ENCODE peak calls at places on chromosomes 11 and 22, in five cellular contexts. One of them, this sample, is unnamed.
A peak's percentile ranks its signal among the peaks of the same experiment; 100 is the strongest.

GRCh38 chr22:23105304-23105703 is 35.0 kb downstream of the GNAZ start:
- DNase-seq in adrenal gland: no peak
- DNase-seq in lower lobe of right lung: no peak
- DNase-seq in heart left ventricle: no peak
- DNase-seq in brain microvascular endothelial cell: no peak
- DNase-seq in this sample: no peak

GRCh38 chr11:17762309-17762974 is 27.9 kb downstream of the KCNC1 start:
- DNase-seq in adrenal gland: no peak
- DNase-seq in lower lobe of right lung: no peak
- DNase-seq in heart left ventricle: no peak
- DNase-seq in brain microvascular endothelial cell: no peak
- DNase-seq in this sample: no peak

GRCh38 chr11:70606951-70607330 is 208.6 kb downstream of the CTTN start:
- DNase-seq in adrenal gland: no peak
- DNase-seq in lower lobe of right lung: peak; percentile 20
- DNase-seq in heart left ventricle: no peak
- DNase-seq in brain microvascular endothelial cell: no peak
- DNase-seq in this sample: no peak

GRCh38 chr11:94747136-94748110 is 20.7 kb upstream of the AMOTL1 start:
- DNase-seq in adrenal gland: no peak
- DNase-seq in lower lobe of right lung: no peak
- DNase-seq in heart left ventricle: no peak
- DNase-seq in brain microvascular endothelial cell: no peak
- DNase-seq in this sample: no peak

GRCh38 chr22:20956258-20957117 is 10.6 kb upstream of the AIFM3 start:
- DNase-seq in adrenal gland: no peak
- DNase-seq in lower lobe of right lung: no peak
- DNase-seq in heart left ventricle: no peak
- DNase-seq in brain microvascular endothelial cell: peak; percentile 9
- DNase-seq in this sample: peak; percentile 20

GRCh38 chr11:119108151-119108856 is 1.2 kb downstream of the C2CD2L start:
- DNase-seq in adrenal gland: no peak
- DNase-seq in lower lobe of right lung: peak; percentile 69
- DNase-seq in heart left ventricle: no peak
- DNase-seq in brain microvascular endothelial cell: no peak
- DNase-seq in this sample: peak; percentile 46

GRCh38 chr11:120061761-120062560 is 76.0 kb downstream of the TRIM29 start:
- DNase-seq in adrenal gland: no peak
- DNase-seq in lower lobe of right lung: no peak
- DNase-seq in heart left ventricle: no peak
- DNase-seq in brain microvascular endothelial cell: no peak
- DNase-seq in this sample: no peak

GRCh38 chr11:699116-699508 is 3.5 kb downstream of the TMEM80 start:
- DNase-seq in adrenal gland: no peak
- DNase-seq in lower lobe of right lung: no peak
- DNase-seq in heart left ventricle: no peak
- DNase-seq in brain microvascular endothelial cell: no peak
- DNase-seq in this sample: no peak

GRCh38 chr11:12249590-12250260 is 127.6 kb upstream of the PARVA start:
- DNase-seq in adrenal gland: no peak
- DNase-seq in lower lobe of right lung: no peak
- DNase-seq in heart left ventricle: no peak
- DNase-seq in brain microvascular endothelial cell: no peak
- DNase-seq in this sample: peak; percentile 51

GRCh38 chr11:34161812-34162506 is 56.5 kb downstream of the NAT10 start:
- DNase-seq in adrenal gland: peak; percentile 93
- DNase-seq in lower lobe of right lung: no peak
- DNase-seq in heart left ventricle: no peak
- DNase-seq in brain microvascular endothelial cell: peak; percentile 60
- DNase-seq in this sample: no peak

GRCh38 chr11:112881461-112881860 is 79.8 kb upstream of the NCAM1 start:
- DNase-seq in adrenal gland: peak; percentile 94
- DNase-seq in lower lobe of right lung: peak; percentile 55
- DNase-seq in heart left ventricle: peak; percentile 82
- DNase-seq in brain microvascular endothelial cell: no peak
- DNase-seq in this sample: peak; percentile 24

GRCh38 chr11:38060930-38061329 is 1462.9 kb upstream of the RAG2 start:
- DNase-seq in adrenal gland: no peak
- DNase-seq in lower lobe of right lung: no peak
- DNase-seq in heart left ventricle: no peak
- DNase-seq in brain microvascular endothelial cell: peak; percentile 0
- DNase-seq in this sample: no peak

GRCh38 chr22:17120281-17120680 is 879 bp downstream of the TMEM121B start:
- DNase-seq in adrenal gland: no peak
- DNase-seq in lower lobe of right lung: peak; percentile 71
- DNase-seq in heart left ventricle: peak; percentile 70
- DNase-seq in brain microvascular endothelial cell: no peak
- DNase-seq in this sample: peak; percentile 19

GRCh38 chr11:32893947-32894827 is 1.6 kb downstream of the QSER1 start:
- DNase-seq in adrenal gland: peak; percentile 66
- DNase-seq in lower lobe of right lung: no peak
- DNase-seq in heart left ventricle: no peak
- DNase-seq in brain microvascular endothelial cell: peak; percentile 70
- DNase-seq in this sample: peak; percentile 84

GRCh38 chr11:5488385-5488784 is at the start of gene OR52D1:
- DNase-seq in adrenal gland: no peak
- DNase-seq in lower lobe of right lung: no peak
- DNase-seq in heart left ventricle: no peak
- DNase-seq in brain microvascular endothelial cell: no peak
- DNase-seq in this sample: no peak

GRCh38 chr11:35151896-35152295 is 12.9 kb downstream of the CD44 start:
- DNase-seq in adrenal gland: no peak
- DNase-seq in lower lobe of right lung: no peak
- DNase-seq in heart left ventricle: no peak
- DNase-seq in brain microvascular endothelial cell: no peak
- DNase-seq in this sample: no peak

GRCh38 chr22:27669798-27670599 is 131.6 kb downstream of the MN1 start:
- DNase-seq in adrenal gland: peak; percentile 76
- DNase-seq in lower lobe of right lung: no peak
- DNase-seq in heart left ventricle: no peak
- DNase-seq in brain microvascular endothelial cell: no peak
- DNase-seq in this sample: peak; percentile 55

GRCh38 chr11:61711037-61711436 is 30.8 kb downstream of the DAGLA start:
- DNase-seq in adrenal gland: no peak
- DNase-seq in lower lobe of right lung: no peak
- DNase-seq in heart left ventricle: no peak
- DNase-seq in brain microvascular endothelial cell: no peak
- DNase-seq in this sample: no peak

GRCh38 chr11:76654310-76654851 is 16.2 kb downstream of the LRRC32 start:
- DNase-seq in adrenal gland: peak; percentile 76
- DNase-seq in lower lobe of right lung: no peak
- DNase-seq in heart left ventricle: peak; percentile 81
- DNase-seq in brain microvascular endothelial cell: peak; percentile 75
- DNase-seq in this sample: peak; percentile 35

GRCh38 chr11:61704838-61705237 is 24.6 kb downstream of the DAGLA start:
- DNase-seq in adrenal gland: no peak
- DNase-seq in lower lobe of right lung: no peak
- DNase-seq in heart left ventricle: no peak
- DNase-seq in brain microvascular endothelial cell: no peak
- DNase-seq in this sample: no peak

GRCh38 chr11:6505577-6506240 is 8.6 kb downstream of the DNHD1 start:
- DNase-seq in adrenal gland: no peak
- DNase-seq in lower lobe of right lung: no peak
- DNase-seq in heart left ventricle: no peak
- DNase-seq in brain microvascular endothelial cell: peak; percentile 59
- DNase-seq in this sample: peak; percentile 81

GRCh38 chr22:20551805-20552449 is 44.5 kb downstream of the MED15 start:
- DNase-seq in adrenal gland: peak; percentile 78
- DNase-seq in lower lobe of right lung: no peak
- DNase-seq in heart left ventricle: no peak
- DNase-seq in brain microvascular endothelial cell: no peak
- DNase-seq in this sample: no peak

GRCh38 chr11:596374-596773 is 19.4 kb downstream of the IRF7 start:
- DNase-seq in adrenal gland: no peak
- DNase-seq in lower lobe of right lung: no peak
- DNase-seq in heart left ventricle: no peak
- DNase-seq in brain microvascular endothelial cell: no peak
- DNase-seq in this sample: no peak

GRCh38 chr11:44556735-44557409 is 8.6 kb upstream of the CD82 start:
- DNase-seq in adrenal gland: peak; percentile 87
- DNase-seq in lower lobe of right lung: peak; percentile 76
- DNase-seq in heart left ventricle: peak; percentile 64
- DNase-seq in brain microvascular endothelial cell: peak; percentile 45
- DNase-seq in this sample: peak; percentile 78

GRCh38 chr11:82996966-82997606 is 74.6 kb downstream of the RAB30 start:
- DNase-seq in adrenal gland: no peak
- DNase-seq in lower lobe of right lung: no peak
- DNase-seq in heart left ventricle: no peak
- DNase-seq in brain microvascular endothelial cell: no peak
- DNase-seq in this sample: no peak

GRCh38 chr22:37802310-37803194 is 5.2 kb upstream of the GCAT start:
- DNase-seq in adrenal gland: no peak
- DNase-seq in lower lobe of right lung: peak; percentile 75
- DNase-seq in heart left ventricle: peak; percentile 73
- DNase-seq in brain microvascular endothelial cell: no peak
- DNase-seq in this sample: peak; percentile 40

GRCh38 chr22:37804886-37805857 is 2.6 kb upstream of the GCAT start:
- DNase-seq in adrenal gland: peak; percentile 94
- DNase-seq in lower lobe of right lung: peak; percentile 92
- DNase-seq in heart left ventricle: peak; percentile 93
- DNase-seq in brain microvascular endothelial cell: peak; percentile 73
- DNase-seq in this sample: peak; percentile 85

GRCh38 chr22:37803195-37803635 is 4.5 kb upstream of the GCAT start:
- DNase-seq in adrenal gland: no peak
- DNase-seq in lower lobe of right lung: no peak
- DNase-seq in heart left ventricle: no peak
- DNase-seq in brain microvascular endothelial cell: no peak
- DNase-seq in this sample: no peak

GRCh38 chr22:37804502-37804885 is 3.2 kb upstream of the GCAT start:
- DNase-seq in adrenal gland: no peak
- DNase-seq in lower lobe of right lung: no peak
- DNase-seq in heart left ventricle: no peak
- DNase-seq in brain microvascular endothelial cell: no peak
- DNase-seq in this sample: no peak

GRCh38 chr22:37803636-37804371 is 3.9 kb upstream of the GCAT start:
- DNase-seq in adrenal gland: no peak
- DNase-seq in lower lobe of right lung: no peak
- DNase-seq in heart left ventricle: no peak
- DNase-seq in brain microvascular endothelial cell: no peak
- DNase-seq in this sample: no peak
- H3K4me3 ChIP-seq in adrenal gland: no peak overlapping the region
- H3K4me3 ChIP-seq in lower lobe of right lung: no peak overlapping the region
- H3K4me3 ChIP-seq in heart left ventricle: peak overlapping the region; percentile 76
- H3K4me3 ChIP-seq in brain microvascular endothelial cell: peak overlapping the region; percentile 78
- H3K4me3 ChIP-seq in this sample: no peak overlapping the region

DNA sequence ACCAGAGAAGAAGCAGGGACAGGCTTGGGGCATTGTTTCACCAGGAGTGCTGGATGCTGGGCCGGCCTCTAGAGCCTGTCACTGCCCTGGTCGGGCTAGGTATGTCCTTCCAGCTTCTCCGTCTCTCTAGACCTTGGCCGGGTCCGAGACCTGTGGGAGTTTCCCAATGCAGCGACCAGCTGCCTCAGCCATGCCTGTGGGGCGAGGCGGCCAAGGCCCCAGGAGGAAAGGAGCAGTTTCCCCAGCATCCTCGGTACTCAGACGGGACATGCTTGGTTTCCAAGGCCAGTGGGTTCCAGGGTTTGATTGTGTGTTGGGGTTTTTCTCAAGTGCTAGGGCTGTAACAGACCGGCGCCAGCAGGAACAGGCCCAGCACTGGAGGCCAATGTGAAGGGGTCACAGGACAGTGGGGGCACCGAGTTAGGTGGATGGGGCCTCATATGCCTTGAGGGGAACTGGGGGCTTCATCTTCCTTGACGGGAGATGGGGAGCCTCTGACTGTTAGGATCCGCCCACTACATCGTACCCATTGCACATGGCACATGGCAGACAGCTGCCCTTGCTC is 339.0 kb downstream of the TBC1D22A start:
- DNase-seq in adrenal gland: no peak
- DNase-seq in lower lobe of right lung: no peak
- DNase-seq in heart left ventricle: no peak
- DNase-seq in brain microvascular endothelial cell: no peak
- DNase-seq in this sample: no peak
- H3K4me3 ChIP-seq in adrenal gland: no peak overlapping the region
- H3K4me3 ChIP-seq in lower lobe of right lung: no peak overlapping the region
- H3K4me3 ChIP-seq in heart left ventricle: no peak overlapping the region
- H3K4me3 ChIP-seq in brain microvascular endothelial cell: no peak overlapping the region
- H3K4me3 ChIP-seq in this sample: no peak overlapping the region

DNA sequence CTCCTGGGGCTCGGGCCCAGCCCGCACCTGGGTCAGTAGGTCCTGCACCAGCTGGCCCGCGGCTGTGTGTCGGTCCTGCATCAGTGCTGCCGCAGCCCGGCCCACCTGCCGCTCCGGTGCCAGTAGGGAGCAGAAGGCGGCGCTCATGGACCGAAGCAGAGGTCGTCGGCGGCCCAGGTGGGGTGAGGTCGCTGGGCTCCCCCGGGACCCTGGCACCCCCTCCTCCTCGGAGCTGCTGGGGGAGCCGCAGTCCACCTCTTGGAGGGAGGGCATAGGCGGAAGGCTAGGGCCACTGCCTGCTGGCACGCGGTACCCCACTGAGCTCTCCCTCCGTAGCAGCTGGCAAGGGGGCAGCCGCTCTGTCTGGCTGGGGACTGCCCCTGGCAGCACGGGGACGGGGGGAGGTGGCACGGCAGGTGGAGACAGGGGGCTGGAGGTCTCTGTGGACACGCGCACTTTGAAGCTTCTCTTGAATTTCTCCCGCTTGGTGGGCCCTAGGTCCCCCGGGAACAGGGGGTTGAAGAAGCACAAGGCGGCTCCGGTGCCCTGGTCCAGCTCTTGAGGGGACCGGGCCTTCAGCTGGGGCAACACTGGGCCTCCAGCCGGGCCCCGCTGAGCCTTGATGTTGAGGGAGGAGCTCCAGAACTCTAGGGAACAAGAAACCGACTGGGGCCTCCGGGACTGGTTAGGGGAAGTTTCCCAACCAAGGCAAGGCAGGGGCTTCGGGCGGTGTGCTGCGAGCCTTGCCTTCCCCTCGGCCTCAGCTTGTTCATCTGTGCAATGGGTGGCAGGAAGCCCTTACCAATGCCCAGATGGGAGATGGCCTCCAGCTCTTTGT is 1.4 kb downstream of the RIN1 start:
- DNase-seq in adrenal gland: no peak
- DNase-seq in lower lobe of right lung: peak; percentile 55
- DNase-seq in heart left ventricle: no peak
- DNase-seq in brain microvascular endothelial cell: no peak
- DNase-seq in this sample: no peak
- H3K4me3 ChIP-seq in adrenal gland: no peak overlapping the region
- H3K4me3 ChIP-seq in lower lobe of right lung: peak overlapping the region; percentile 63
- H3K4me3 ChIP-seq in heart left ventricle: peak overlapping the region; percentile 75
- H3K4me3 ChIP-seq in brain microvascular endothelial cell: peak overlapping the region; percentile 76
- H3K4me3 ChIP-seq in this sample: peak overlapping the region; percentile 74

GRCh38 chr11:8268530-8269461 is 5.1 kb upstream of the LMO1 start:
- DNase-seq in adrenal gland: peak; percentile 41
- DNase-seq in lower lobe of right lung: peak; percentile 20
- DNase-seq in heart left ventricle: no peak
- DNase-seq in brain microvascular endothelial cell: no peak
- DNase-seq in this sample: no peak

GRCh38 chr11:8267280-8267679 is 3.6 kb upstream of the LMO1 start:
- DNase-seq in adrenal gland: peak; percentile 13
- DNase-seq in lower lobe of right lung: no peak
- DNase-seq in heart left ventricle: no peak
- DNase-seq in brain microvascular endothelial cell: no peak
- DNase-seq in this sample: no peak

GRCh38 chr11:8266246-8267241 is 2.9 kb upstream of the LMO1 start:
- DNase-seq in adrenal gland: peak; percentile 39
- DNase-seq in lower lobe of right lung: no peak
- DNase-seq in heart left ventricle: no peak
- DNase-seq in brain microvascular endothelial cell: no peak
- DNase-seq in this sample: no peak

GRCh38 chr11:8269636-8270035 is 6.0 kb upstream of the LMO1 start:
- DNase-seq in adrenal gland: peak; percentile 24
- DNase-seq in lower lobe of right lung: no peak
- DNase-seq in heart left ventricle: no peak
- DNase-seq in brain microvascular endothelial cell: no peak
- DNase-seq in this sample: no peak

GRCh38 chr11:8267831-8268529 is 4.3 kb upstream of the LMO1 start:
- DNase-seq in adrenal gland: peak; percentile 40
- DNase-seq in lower lobe of right lung: no peak
- DNase-seq in heart left ventricle: no peak
- DNase-seq in brain microvascular endothelial cell: no peak
- DNase-seq in this sample: no peak
- H3K4me3 ChIP-seq in adrenal gland: no peak overlapping the region
- H3K4me3 ChIP-seq in lower lobe of right lung: peak overlapping the region; percentile 51
- H3K4me3 ChIP-seq in heart left ventricle: peak overlapping the region; percentile 54
- H3K4me3 ChIP-seq in brain microvascular endothelial cell: peak overlapping the region; percentile 32
- H3K4me3 ChIP-seq in this sample: no peak overlapping the region